ENCODE peak calls at places on chromosomes 1 and 21, in five cellular contexts. One of them, this sample, is unnamed.

GRCh38 chr1:165580931-165581871 is 37.4 kb downstream of the LRRC52 start:
- DNase-seq in WTC11: no peak
- DNase-seq in H1: no peak
- DNase-seq in K562: no peak
- DNase-seq in HepG2: no peak
- DNase-seq in this sample: no peak

GRCh38 chr1:16375521-16376359 is 8.7 kb downstream of the SZRD1 start:
- DNase-seq in WTC11: no peak
- DNase-seq in H1: no peak
- DNase-seq in K562: no peak
- DNase-seq in HepG2: no peak
- DNase-seq in this sample: no peak

GRCh38 chr1:36847761-36848160 is 186.6 kb downstream of the GRIK3 start:
- DNase-seq in WTC11: peak
- DNase-seq in H1: peak
- DNase-seq in K562: no peak
- DNase-seq in HepG2: no peak
- DNase-seq in this sample: no peak

GRCh38 chr1:110040548-110040947 is 6.1 kb downstream of the STRIP1 start:
- DNase-seq in WTC11: no peak
- DNase-seq in H1: no peak
- DNase-seq in K562: no peak
- DNase-seq in HepG2: no peak
- DNase-seq in this sample: no peak

GRCh38 chr1:38608202-38608864 is 251.2 kb downstream of the RRAGC start:
- DNase-seq in WTC11: peak
- DNase-seq in H1: peak
- DNase-seq in K562: peak
- DNase-seq in HepG2: peak
- DNase-seq in this sample: no peak

GRCh38 chr21:42389449-42389835 is 6.4 kb downstream of the TMPRSS3 start:
- DNase-seq in WTC11: peak
- DNase-seq in H1: no peak
- DNase-seq in K562: no peak
- DNase-seq in HepG2: peak
- DNase-seq in this sample: no peak

GRCh38 chr1:63931468-63931867 is 157.7 kb downstream of the ROR1 start:
- DNase-seq in WTC11: no peak
- DNase-seq in H1: no peak
- DNase-seq in K562: no peak
- DNase-seq in HepG2: no peak
- DNase-seq in this sample: no peak

GRCh38 chr1:231093158-231093922 is 53.3 kb upstream of the FAM89A start:
- DNase-seq in WTC11: no peak
- DNase-seq in H1: no peak
- DNase-seq in K562: no peak
- DNase-seq in HepG2: no peak
- DNase-seq in this sample: no peak

GRCh38 chr1:5586629-5587028 is 405.6 kb downstream of the NPHP4 start:
- DNase-seq in WTC11: no peak
- DNase-seq in H1: no peak
- DNase-seq in K562: no peak
- DNase-seq in HepG2: no peak
- DNase-seq in this sample: no peak

GRCh38 chr1:7464736-7465135 is 306.4 kb upstream of the VAMP3 start:
- DNase-seq in WTC11: no peak
- DNase-seq in H1: no peak
- DNase-seq in K562: no peak
- DNase-seq in HepG2: no peak
- DNase-seq in this sample: no peak

GRCh38 chr1:162690672-162691434 is 58.6 kb downstream of the DDR2 start:
- DNase-seq in WTC11: peak
- DNase-seq in H1: no peak
- DNase-seq in K562: peak
- DNase-seq in HepG2: no peak
- DNase-seq in this sample: no peak

GRCh38 chr1:59485171-59485570 is 188.3 kb downstream of the FGGY start:
- DNase-seq in WTC11: no peak
- DNase-seq in H1: no peak
- DNase-seq in K562: no peak
- DNase-seq in HepG2: no peak
- DNase-seq in this sample: no peak

GRCh38 chr1:37037675-37038074 is 3.4 kb upstream of the GRIK3 start:
- DNase-seq in WTC11: peak
- DNase-seq in H1: no peak
- DNase-seq in K562: no peak
- DNase-seq in HepG2: no peak
- DNase-seq in this sample: no peak

GRCh38 chr21:36643374-36644250 is 55.3 kb upstream of the SIM2 start:
- DNase-seq in WTC11: no peak
- DNase-seq in H1: no peak
- DNase-seq in K562: no peak
- DNase-seq in HepG2: no peak
- DNase-seq in this sample: no peak

GRCh38 chr1:202009326-202010031 is 908 bp upstream of the ELF3 start:
- DNase-seq in WTC11: peak
- DNase-seq in H1: peak
- DNase-seq in K562: peak
- DNase-seq in HepG2: peak
- DNase-seq in this sample: peak

GRCh38 chr1:150365945-150366344 is 2.0 kb downstream of the RPRD2 start:
- DNase-seq in WTC11: no peak
- DNase-seq in H1: no peak
- DNase-seq in K562: no peak
- DNase-seq in HepG2: no peak
- DNase-seq in this sample: no peak

GRCh38 chr1:61079276-61079897 is 3.0 kb upstream of the NFIA start:
- DNase-seq in WTC11: no peak
- DNase-seq in H1: no peak
- DNase-seq in K562: no peak
- DNase-seq in HepG2: no peak
- DNase-seq in this sample: no peak

GRCh38 chr1:1212780-1213152 is 1.2 kb downstream of the TNFRSF4 start:
- DNase-seq in WTC11: no peak
- DNase-seq in H1: no peak
- DNase-seq in K562: no peak
- DNase-seq in HepG2: no peak
- DNase-seq in this sample: no peak

GRCh38 chr1:10606070-10606469 is 131.3 kb downstream of the PEX14 start:
- DNase-seq in WTC11: no peak
- DNase-seq in H1: no peak
- DNase-seq in K562: no peak
- DNase-seq in HepG2: no peak
- DNase-seq in this sample: no peak

DNA sequence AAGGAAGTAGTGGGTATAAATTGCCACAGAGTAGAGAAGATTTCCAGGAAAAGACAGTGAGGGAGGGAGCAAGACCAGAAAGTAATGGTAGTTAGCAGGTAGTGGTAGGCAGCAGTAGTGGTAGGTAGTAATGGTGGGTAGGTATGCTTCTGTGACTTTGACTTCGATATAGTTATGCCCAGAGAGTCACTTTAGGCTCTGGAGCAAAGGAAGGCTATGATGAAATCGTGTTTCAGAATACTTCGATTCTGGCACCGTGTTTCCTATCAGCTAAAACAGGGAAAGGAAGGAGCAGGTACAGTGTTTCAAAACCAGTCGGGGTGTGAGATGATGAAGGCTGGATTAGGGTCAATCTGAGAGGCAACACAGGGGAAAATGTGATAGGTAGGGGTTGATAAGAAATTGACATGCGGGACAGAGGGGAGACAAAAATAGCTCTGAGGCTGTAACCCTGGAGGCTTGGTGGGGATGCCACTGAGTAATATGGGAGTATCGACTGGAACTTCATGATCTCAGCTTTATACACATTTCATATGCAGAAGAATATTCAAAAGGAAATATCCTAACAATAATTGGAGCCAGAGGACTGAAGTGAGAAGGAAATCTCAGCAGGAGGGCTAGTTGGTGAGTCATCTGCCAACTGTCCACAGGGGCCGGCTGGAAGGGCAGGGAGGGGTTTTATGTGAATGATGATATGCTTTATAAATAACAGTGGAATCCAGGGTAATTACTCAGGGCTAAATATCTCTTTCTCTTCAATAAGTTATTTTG is 25.2 kb upstream of the TRIM45 start:
- DNase-seq in WTC11: no peak
- DNase-seq in H1: no peak
- DNase-seq in K562: peak
- DNase-seq in HepG2: no peak
- DNase-seq in this sample: no peak
- TF ChIP-seq ATF2 in WTC11: no peak
- TF ChIP-seq ATF2 in H1: no peak
- TF ChIP-seq ATF2 in K562: no peak
- TF ChIP-seq ATF2 in HepG2: no peak
- TF ChIP-seq ATF2 in this sample: no peak

DNA sequence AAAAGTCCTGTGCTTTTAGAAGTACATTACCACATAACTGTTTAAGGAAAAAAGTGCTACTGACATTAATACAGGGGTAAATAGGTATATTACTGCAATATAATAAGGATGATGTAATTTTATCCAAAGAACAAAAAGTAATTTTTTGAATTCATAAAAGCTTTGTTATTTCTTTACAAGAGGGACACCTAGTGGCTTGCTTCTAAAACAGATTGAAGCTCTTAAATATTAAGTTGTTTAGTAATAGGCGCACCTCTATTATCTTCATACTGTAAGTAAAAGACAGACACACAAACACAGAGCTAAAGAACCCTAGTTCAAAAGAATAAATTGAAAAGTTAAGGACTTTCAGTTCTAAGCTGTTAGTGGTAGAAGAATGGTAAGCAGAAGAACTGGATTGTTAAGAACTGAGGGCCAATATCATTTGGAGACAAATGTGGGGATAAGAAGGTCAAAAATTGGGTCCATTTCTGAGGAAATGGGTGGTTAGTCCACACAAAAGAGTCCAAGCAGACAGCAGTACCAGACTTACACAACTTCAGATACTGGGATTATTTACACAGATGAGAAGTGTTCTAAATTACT is 15.4 kb downstream of the ZNHIT6 start:
- DNase-seq in WTC11: no peak
- DNase-seq in H1: no peak
- DNase-seq in K562: no peak
- DNase-seq in HepG2: peak
- DNase-seq in this sample: no peak
- TF ChIP-seq ATF2 in WTC11: no peak
- TF ChIP-seq ATF2 in H1: no peak
- TF ChIP-seq ATF2 in K562: no peak
- TF ChIP-seq ATF2 in HepG2: no peak
- TF ChIP-seq ATF2 in this sample: no peak

GRCh38 chr21:40615503-40616376 is 231.2 kb downstream of the DSCAM start:
- DNase-seq in WTC11: no peak
- DNase-seq in H1: no peak
- DNase-seq in K562: no peak
- DNase-seq in HepG2: no peak
- DNase-seq in this sample: no peak
- TF ChIP-seq ATF2 in WTC11: no peak
- TF ChIP-seq ATF2 in H1: no peak
- TF ChIP-seq ATF2 in K562: no peak
- TF ChIP-seq ATF2 in HepG2: no peak
- TF ChIP-seq ATF2 in this sample: no peak

GRCh38 chr1:184686540-184686939 is 68.1 kb downstream of the EDEM3 start:
- DNase-seq in WTC11: no peak
- DNase-seq in H1: no peak
- DNase-seq in K562: no peak
- DNase-seq in HepG2: peak
- DNase-seq in this sample: no peak

GRCh38 chr1:184693011-184693410 is 61.6 kb downstream of the EDEM3 start:
- DNase-seq in WTC11: no peak
- DNase-seq in H1: no peak
- DNase-seq in K562: no peak
- DNase-seq in HepG2: no peak
- DNase-seq in this sample: no peak

GRCh38 chr1:184696403-184696802 is 58.3 kb downstream of the EDEM3 start:
- DNase-seq in WTC11: no peak
- DNase-seq in H1: no peak
- DNase-seq in K562: no peak
- DNase-seq in HepG2: no peak
- DNase-seq in this sample: no peak

GRCh38 chr1:184695023-184695422 is 59.6 kb downstream of the EDEM3 start:
- DNase-seq in WTC11: no peak
- DNase-seq in H1: no peak
- DNase-seq in K562: no peak
- DNase-seq in HepG2: no peak
- DNase-seq in this sample: no peak

DNA sequence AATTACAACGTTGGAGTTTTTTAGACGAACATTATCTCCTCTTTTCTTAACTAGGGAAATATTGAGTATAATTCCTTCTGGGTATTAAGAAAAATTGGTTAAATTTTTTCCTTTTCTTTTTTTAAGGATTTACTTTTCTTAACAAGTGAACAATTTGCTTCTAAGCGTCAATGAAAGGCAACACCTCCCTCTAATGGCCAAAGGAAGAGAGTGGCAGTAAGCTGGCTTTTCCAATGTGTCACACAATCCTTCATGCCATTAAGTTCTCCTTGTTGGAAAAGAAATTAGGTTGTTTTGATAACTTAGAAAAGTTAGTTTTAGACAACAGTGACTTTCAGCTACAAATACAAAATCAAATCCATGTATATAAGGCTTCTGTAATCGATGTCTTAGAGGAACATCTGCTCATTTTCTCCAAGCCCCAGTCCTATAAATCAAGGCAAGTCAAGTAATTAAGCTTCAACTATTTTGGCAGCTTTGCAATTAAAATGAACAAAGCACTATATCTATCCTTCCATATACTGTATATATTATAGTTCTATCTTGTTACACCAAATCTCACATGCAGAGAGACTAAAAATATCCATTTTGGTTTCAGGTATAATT is 62.8 kb downstream of the EDEM3 start:
- DNase-seq in WTC11: no peak
- DNase-seq in H1: no peak
- DNase-seq in K562: no peak
- DNase-seq in HepG2: peak
- DNase-seq in this sample: no peak
- TF ChIP-seq ATF2 in WTC11: no peak
- TF ChIP-seq ATF2 in H1: no peak
- TF ChIP-seq ATF2 in K562: no peak
- TF ChIP-seq ATF2 in HepG2: no peak
- TF ChIP-seq ATF2 in this sample: no peak